ENCODE peak calls at places on chromosomes 3 and 15, in five cellular contexts. S is tibial artery, F is astrocyte of the spinal cord, J is choroid plexus epithelial cell, P is NB4. Q is an unnamed sample.

GRCh38 chr3:24155291-24155690 is 210.2 kb downstream of the NR1D2 start:
- DNase-seq in S (no peak), F (no peak), J (no peak), P (no peak), Q (no peak)

GRCh38 chr3:33144433-33144832 is 30.6 kb downstream of the CRTAP start:
- DNase-seq in S (no peak), F (no peak), J (no peak), P (peak), Q (no peak)

GRCh38 chr3:38519000-38519399 is 22.9 kb downstream of the EXOG start:
- DNase-seq in S (no peak), F (no peak), J (no peak), P (no peak), Q (no peak)

GRCh38 chr3:72492240-72492639 is 356.0 kb downstream of the SHQ1 start:
- DNase-seq in S (peak), F (peak), J (peak), P (no peak), Q (peak)

GRCh38 chr3:24704496-24704895 is 209.8 kb upstream of the THRB start:
- DNase-seq in S (no peak), F (peak), J (peak), P (no peak), Q (no peak)

GRCh38 chr3:114499986-114500385 is 206.2 kb downstream of the TIGIT start:
- DNase-seq in S (no peak), F (peak), J (peak), P (no peak), Q (no peak)

GRCh38 chr3:102074951-102075350 is 225.6 kb downstream of the NFKBIZ start:
- DNase-seq in S (no peak), F (no peak), J (no peak), P (no peak), Q (no peak)

GRCh38 chr3:46214751-46215352 is 6.7 kb upstream of the CCR1 start:
- DNase-seq in S (no peak), F (no peak), J (peak), P (peak), Q (no peak)

GRCh38 chr15:23472678-23473077 is 25.6 kb upstream of the GOLGA6L2 start:
- DNase-seq in S (no peak), F (peak), J (no peak), P (no peak), Q (no peak)

GRCh38 chr3:148975277-148975676 is 16.1 kb upstream of the GYG1 start:
- DNase-seq in S (peak), F (no peak), J (no peak), P (no peak), Q (peak)

GRCh38 chr3:150146891-150147761 is 176.4 kb upstream of the PFN2 start:
- DNase-seq in S (no peak), F (peak), J (peak), P (peak), Q (no peak)

GRCh38 chr3:111080357-111080937 is 8.8 kb downstream of the NECTIN3 start:
- DNase-seq in S (no peak), F (peak), J (peak), P (peak), Q (no peak)

GRCh38 chr3:14391033-14391432 is 11.4 kb upstream of the SLC6A6 start:
- DNase-seq in S (peak), F (peak), J (peak), P (peak), Q (peak)

GRCh38 chr3:113454057-113454456 is 12.8 kb upstream of the CFAP44 start:
- DNase-seq in S (no peak), F (no peak), J (no peak), P (no peak), Q (no peak)

GRCh38 chr15:89781055-89781454 is 4.9 kb downstream of the MESP2 start:
- DNase-seq in S (no peak), F (no peak), J (no peak), P (peak), Q (no peak)

GRCh38 chr3:155080692-155081091 is 573 bp downstream of the MME start:
- DNase-seq in S (no peak), F (no peak), J (peak), P (no peak), Q (no peak)

DNA sequence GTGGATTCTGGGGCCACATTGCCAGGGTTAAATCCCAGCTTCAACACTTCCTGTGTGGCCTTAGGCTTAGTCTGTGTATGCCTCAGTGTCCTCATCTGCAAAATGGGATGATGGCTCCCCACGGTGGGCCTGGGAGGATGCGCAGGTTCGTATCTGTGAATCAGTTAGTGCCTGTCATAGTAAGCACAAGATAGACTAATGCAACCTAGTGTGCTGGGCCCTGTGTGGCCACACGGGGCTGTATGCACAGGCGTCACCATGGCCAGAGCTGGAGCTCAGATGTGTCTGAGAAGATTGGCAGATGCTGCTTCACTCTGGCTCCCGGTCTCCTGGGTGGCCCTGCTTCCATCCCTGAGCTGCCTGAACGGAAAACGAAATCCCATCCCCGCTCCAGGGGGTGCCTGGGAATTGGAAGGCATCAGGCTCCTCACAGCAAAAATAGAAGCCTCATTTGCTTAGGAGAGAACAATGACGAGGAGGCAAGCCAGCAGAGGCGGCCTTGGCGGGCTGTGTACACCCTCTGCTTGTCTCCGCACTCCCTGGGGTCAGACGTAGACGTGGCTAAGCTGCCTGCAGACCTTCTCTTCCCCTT is 103.6 kb downstream of the APBA2 start:
- DNase-seq in S (no peak), F (no peak), J (peak), P (peak), Q (no peak)
- TF ChIP-seq CTCF in S (no peak), F (peak), J (peak), P (peak), Q (no peak)

DNA sequence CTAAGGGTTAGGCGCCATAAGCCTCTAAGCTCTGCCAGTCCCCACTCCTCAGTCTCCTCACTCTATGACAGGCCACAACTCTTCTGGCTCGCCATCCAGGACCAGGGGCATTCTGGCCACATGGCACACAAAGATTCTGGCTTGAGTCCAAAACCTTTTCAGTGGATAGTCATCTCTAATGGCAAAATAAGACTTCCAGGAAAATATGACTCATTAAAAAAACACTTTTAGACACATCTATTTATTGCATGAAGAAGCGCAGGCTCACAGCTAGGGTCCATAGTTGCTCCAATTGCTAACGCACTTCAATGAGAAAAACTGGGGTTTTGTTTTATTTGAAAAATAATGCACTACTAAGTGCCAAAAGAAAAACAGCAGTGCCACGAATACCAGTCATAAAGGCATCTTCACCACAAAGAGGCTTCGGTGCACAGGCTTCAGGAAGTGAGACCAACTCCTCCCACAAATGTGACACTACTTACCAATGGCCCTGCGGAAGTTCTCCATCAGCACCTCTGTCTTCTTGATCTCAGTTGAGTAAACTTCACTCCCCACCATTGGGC is 11.1 kb downstream of the RUVBL1 start:
- DNase-seq in S (no peak), F (peak), J (peak), P (no peak), Q (no peak)
- H3K4me3 ChIP-seq in S (no peak), F (no peak), J (no peak), P (no peak), Q (no peak)

GRCh38 chr3:116337229-116337628 is 108.1 kb downstream of the LSAMP start:
- DNase-seq in S (no peak), F (no peak), J (no peak), P (no peak), Q (no peak)
- TF ChIP-seq CTCF in S (no peak), F (peak), J (no peak), P (no peak), Q (no peak)

GRCh38 chr15:78992416-78993256 is 47.8 kb upstream of the CTSH start:
- DNase-seq in S (no peak), F (no peak), J (peak), P (no peak), Q (no peak)
- H3K4me3 ChIP-seq in S (no peak), F (no peak), J (no peak), P (no peak), Q (no peak)

GRCh38 chr15:70907784-70908471 is 15.3 kb downstream of the LRRC49 start:
- DNase-seq in S (no peak), F (no peak), J (no peak), P (no peak), Q (no peak)
- TF ChIP-seq CTCF in S (no peak), F (peak), J (peak), P (peak), Q (no peak)